ENCODE peak calls at places on chromosomes 11 and 22, in six cellular contexts. U is esophagus muscularis mucosa, H is mucosa of descending colon, L is endothelial cell, S is HL-60, P is WTC11. B is an unnamed sample.

GRCh38 chr22:19936513-19936912 is 5.1 kb upstream of the COMT start:
- DNase-seq in U (no peak), H (no peak), L (no peak), S (no peak), P (no peak), B (no peak)

GRCh38 chr11:96338910-96339703 is 3.9 kb downstream of the MAML2 start:
- DNase-seq in U (no peak), H (peak), L (no peak), S (peak), P (no peak), B (no peak)

GRCh38 chr11:96155627-96156378 is 187.2 kb downstream of the MAML2 start:
- DNase-seq in U (peak), H (peak), L (no peak), S (peak), P (peak), B (peak)

GRCh38 chr11:117949062-117949461 is 19.9 kb upstream of the TMPRSS13 start:
- DNase-seq in U (no peak), H (no peak), L (no peak), S (no peak), P (no peak), B (no peak)

GRCh38 chr11:865512-866430 is 23.1 kb downstream of the TSPAN4 start:
- DNase-seq in U (no peak), H (no peak), L (no peak), S (no peak), P (no peak), B (no peak)

GRCh38 chr11:111476366-111476765 is 35.8 kb downstream of the BTG4 start:
- DNase-seq in U (no peak), H (no peak), L (no peak), S (no peak), P (no peak), B (no peak)

GRCh38 chr11:32087602-32088001 is 3.3 kb upstream of the RCN1 start:
- DNase-seq in U (no peak), H (no peak), L (no peak), S (no peak), P (no peak), B (no peak)

GRCh38 chr11:43936081-43936480 is 6.4 kb upstream of the C11orf96 start:
- DNase-seq in U (no peak), H (no peak), L (no peak), S (peak), P (no peak), B (no peak)

GRCh38 chr11:5666396-5666780 is 18.5 kb downstream of the TRIM5 start:
- DNase-seq in U (peak), H (no peak), L (no peak), S (no peak), P (no peak), B (no peak)

GRCh38 chr11:3158131-3158591 is 6.9 kb downstream of the OSBPL5 start:
- DNase-seq in U (no peak), H (peak), L (no peak), S (no peak), P (no peak), B (peak)

GRCh38 chr11:120185678-120186407 is 25.0 kb upstream of the OAF start:
- DNase-seq in U (no peak), H (peak), L (no peak), S (no peak), P (no peak), B (no peak)

GRCh38 chr22:23913306-23913660 is 19.1 kb downstream of the MIF start:
- DNase-seq in U (no peak), H (no peak), L (no peak), S (no peak), P (no peak), B (no peak)

GRCh38 chr11:43285826-43286225 is 26.0 kb upstream of the API5 start:
- DNase-seq in U (peak), H (no peak), L (no peak), S (no peak), P (no peak), B (no peak)

GRCh38 chr11:35404397-35404775 is 15.0 kb downstream of the SLC1A2 start:
- DNase-seq in U (no peak), H (peak), L (peak), S (peak), P (peak), B (peak)

GRCh38 chr22:43993072-43993760 is 30.9 kb upstream of the PARVB start:
- DNase-seq in U (no peak), H (peak), L (peak), S (peak), P (peak), B (peak)

GRCh38 chr11:66218846-66219620 is 49.4 kb upstream of the RAB1B start:
- DNase-seq in U (no peak), H (no peak), L (no peak), S (no peak), P (no peak), B (no peak)

GRCh38 chr11:11069741-11070550 is 212.1 kb upstream of the ZBED5 start:
- DNase-seq in U (peak), H (no peak), L (no peak), S (no peak), P (no peak), B (no peak)

GRCh38 chr11:2581151-2581930 is 118.5 kb downstream of the KCNQ1OT1 start:
- DNase-seq in U (no peak), H (peak), L (peak), S (no peak), P (peak), B (peak)

GRCh38 chr11:15148181-15148580 is 33.5 kb downstream of the INSC start:
- DNase-seq in U (no peak), H (no peak), L (no peak), S (no peak), P (no peak), B (no peak)

GRCh38 chr11:117299351-117300300 is 8.5 kb downstream of the BACE1-AS start:
- DNase-seq in U (no peak), H (no peak), L (no peak), S (no peak), P (no peak), B (peak)

GRCh38 chr22:32343929-32344328 is 13.7 kb upstream of the RFPL3 start:
- DNase-seq in U (no peak), H (no peak), L (no peak), S (no peak), P (no peak), B (no peak)

GRCh38 chr11:121928597-121929580 is 187.1 kb downstream of the BLID start:
- DNase-seq in U (peak), H (no peak), L (no peak), S (no peak), P (peak), B (no peak)

GRCh38 chr11:17974246-17974645 is 38.6 kb downstream of the SERGEF start:
- DNase-seq in U (no peak), H (no peak), L (no peak), S (no peak), P (no peak), B (no peak)

GRCh38 chr22:38700789-38701628 is at the start of gene JOSD1:
- DNase-seq in U (peak), H (peak), L (peak), S (peak), P (peak), B (peak)

GRCh38 chr11:29914203-29914930 is 102.5 kb downstream of the KCNA4 start:
- DNase-seq in U (no peak), H (no peak), L (no peak), S (no peak), P (no peak), B (no peak)

GRCh38 chr22:31951201-31952093 is 7.1 kb downstream of the YWHAH start:
- DNase-seq in U (no peak), H (no peak), L (no peak), S (peak), P (no peak), B (no peak)

GRCh38 chr11:19076744-19077589 is 16.4 kb upstream of the MRGPRX2 start:
- DNase-seq in U (peak), H (peak), L (peak), S (peak), P (peak), B (peak)

GRCh38 chr11:94525933-94526332 is 13.7 kb downstream of the C11orf97 start:
- DNase-seq in U (no peak), H (peak), L (no peak), S (peak), P (no peak), B (no peak)

GRCh38 chr11:6229911-6230310 is 4.5 kb downstream of the FHIP1B start:
- DNase-seq in U (no peak), H (peak), L (no peak), S (peak), P (no peak), B (no peak)

GRCh38 chr11:61922539-61922938 is 5.2 kb upstream of the RAB3IL1 start:
- DNase-seq in U (peak), H (peak), L (no peak), S (peak), P (no peak), B (peak)

GRCh38 chr11:123301696-123302400 is 106.8 kb upstream of the CLMP start:
- DNase-seq in U (no peak), H (peak), L (peak), S (peak), P (peak), B (peak)

GRCh38 chr22:31278643-31279326 is 13.5 kb downstream of the PIK3IP1 start:
- DNase-seq in U (no peak), H (peak), L (no peak), S (no peak), P (no peak), B (no peak)

GRCh38 chr22:23683545-23683944 is 7.3 kb upstream of the RGL4 start:
- DNase-seq in U (no peak), H (no peak), L (no peak), S (no peak), P (no peak), B (no peak)

GRCh38 chr11:102914238-102915043 is 39.7 kb upstream of the MMP12 start:
- DNase-seq in U (no peak), H (no peak), L (peak), S (peak), P (peak), B (no peak)

GRCh38 chr11:3109921-3110706 is 52.9 kb upstream of the CARS1 start:
- DNase-seq in U (no peak), H (peak), L (peak), S (peak), P (peak), B (peak)

GRCh38 chr11:128779036-128779435 is 85.2 kb downstream of the FLI1 start:
- DNase-seq in U (no peak), H (no peak), L (no peak), S (no peak), P (no peak), B (no peak)
- TF ChIP-seq CTCF in U (no peak), H (no peak), L (no peak), S (no peak), P (no peak), B (no peak)

GRCh38 chr22:26674211-26675190 is 17.1 kb downstream of the MIAT start:
- DNase-seq in U (no peak), H (no peak), L (no peak), S (peak), P (no peak), B (no peak)
- TF ChIP-seq CTCF in U (no peak), H (no peak), L (no peak), S (no peak), P (no peak), B (no peak)

GRCh38 chr11:73749118-73749517 is 11.8 kb downstream of the RAB6A start:
- DNase-seq in U (no peak), H (no peak), L (no peak), S (no peak), P (no peak), B (no peak)

GRCh38 chr11:73746701-73747100 is 14.2 kb downstream of the RAB6A start:
- DNase-seq in U (peak), H (no peak), L (no peak), S (no peak), P (no peak), B (no peak)

GRCh38 chr11:73750238-73750637 is 10.6 kb downstream of the RAB6A start:
- DNase-seq in U (no peak), H (no peak), L (no peak), S (peak), P (no peak), B (no peak)

GRCh38 chr11:73747762-73748161 is 13.1 kb downstream of the RAB6A start:
- DNase-seq in U (no peak), H (no peak), L (no peak), S (no peak), P (no peak), B (no peak)

DNA sequence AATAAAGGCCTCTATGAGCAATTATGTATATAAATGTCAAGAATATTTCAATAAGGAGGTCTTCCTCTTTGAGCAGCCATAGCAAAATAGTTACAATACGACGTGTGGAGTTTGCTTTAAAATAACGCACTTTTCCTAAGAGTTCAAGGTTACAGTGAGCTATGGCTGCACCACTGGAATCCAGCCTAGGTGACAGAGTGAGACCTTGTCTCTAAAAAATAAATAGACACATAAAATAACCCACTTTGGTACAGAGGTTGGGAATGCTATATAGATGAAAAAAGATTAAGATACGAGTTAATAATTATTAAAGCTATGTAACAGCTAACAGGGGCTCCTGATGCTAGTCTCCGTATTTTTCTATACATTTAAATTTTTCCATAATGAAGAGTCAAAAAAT is 12.6 kb downstream of the RAB6A start:
- DNase-seq in U (no peak), H (no peak), L (no peak), S (no peak), P (no peak), B (no peak)
- TF ChIP-seq CTCF in U (no peak), H (no peak), L (no peak), S (no peak), P (no peak), B (no peak)

DNA sequence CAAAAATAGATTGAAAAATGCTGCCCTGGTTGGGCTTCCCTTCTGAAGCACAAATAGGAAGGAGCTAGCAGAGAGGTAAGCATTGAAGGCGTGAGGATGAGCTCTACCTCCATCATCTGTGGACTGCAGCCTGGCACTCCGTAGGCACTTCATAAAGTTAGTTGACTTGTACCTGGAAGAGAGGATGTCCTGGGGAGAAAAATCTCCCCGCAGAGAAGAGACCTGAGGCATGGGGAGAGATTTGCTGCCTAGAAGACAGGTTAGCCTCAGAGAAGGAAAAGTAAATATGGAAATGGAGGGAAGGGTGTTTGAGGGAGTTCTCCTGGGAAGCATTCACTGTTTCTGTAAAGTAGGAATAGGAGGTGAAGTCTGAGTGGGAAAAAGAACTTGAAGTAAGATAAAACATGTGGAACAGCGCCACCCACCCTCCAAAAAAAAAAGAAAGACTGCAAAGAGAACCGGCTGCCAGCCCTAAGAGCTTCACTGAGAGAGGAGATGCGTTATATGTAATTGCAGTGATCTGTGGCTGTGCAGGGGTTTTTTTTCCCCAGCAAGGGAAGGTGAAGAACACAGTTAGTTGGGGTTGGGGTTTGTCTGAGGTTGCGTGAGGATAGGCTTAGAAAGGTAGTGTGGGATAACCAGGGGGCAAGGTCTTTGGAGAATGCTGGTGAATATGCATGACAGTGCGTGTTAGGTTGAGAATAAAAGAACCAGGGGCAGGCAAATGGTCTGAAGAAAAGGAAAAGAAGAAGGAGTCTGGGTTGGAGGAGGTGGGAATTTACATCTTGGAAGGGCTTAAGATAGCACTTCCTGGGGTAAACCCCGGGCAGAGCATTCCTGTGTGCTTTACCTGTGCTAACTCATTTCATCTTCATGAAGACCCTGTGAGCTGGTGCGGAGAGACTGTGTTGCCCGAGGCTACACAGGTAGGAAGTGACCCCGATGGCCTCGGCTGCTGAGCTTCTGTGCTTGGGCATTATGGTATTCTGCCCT is 16.0 kb downstream of the TNRC6B start:
- DNase-seq in U (no peak), H (no peak), L (no peak), S (no peak), P (peak), B (no peak)
- TF ChIP-seq CTCF in U (peak), H (no peak), L (no peak), S (peak), P (no peak), B (peak)

DNA sequence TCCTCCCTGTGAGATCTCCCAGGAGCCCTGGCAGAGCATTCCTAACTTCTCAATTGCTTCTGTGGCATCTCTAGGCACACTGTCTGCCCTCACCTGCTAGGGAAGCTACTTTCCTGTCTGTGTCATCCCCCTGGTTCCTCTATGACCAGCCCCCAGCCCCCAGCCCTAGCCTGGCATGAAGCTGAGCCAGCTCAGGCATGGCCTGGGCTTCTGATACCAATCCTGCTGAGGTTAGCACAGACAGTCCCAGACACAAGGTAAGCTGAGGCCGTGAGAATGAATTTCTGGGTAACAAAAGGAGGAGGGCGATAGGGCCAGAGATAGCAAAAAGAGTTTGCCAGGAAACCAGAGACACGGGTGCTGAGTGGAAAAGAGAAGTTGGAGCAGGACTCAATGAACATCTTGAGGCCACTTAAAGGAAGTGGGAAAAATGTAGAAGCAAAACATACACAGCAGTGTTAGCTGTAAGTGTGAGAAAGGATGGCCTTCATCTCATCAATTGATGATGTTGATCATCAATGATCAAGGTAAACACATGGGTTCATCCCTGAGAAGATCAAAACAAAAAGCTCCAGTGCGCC is 87.6 kb upstream of the PICALM start:
- DNase-seq in U (no peak), H (no peak), L (no peak), S (peak), P (no peak), B (no peak)
- TF ChIP-seq CTCF in U (no peak), H (no peak), L (no peak), S (no peak), P (no peak), B (no peak)

GRCh38 chr11:9095421-9095820 is 4.0 kb upstream of the SCUBE2 start:
- DNase-seq in U (peak), H (peak), L (peak), S (no peak), P (peak), B (no peak)
- TF ChIP-seq CTCF in U (no peak), H (no peak), L (peak), S (peak), P (no peak), B (peak)